ENCODE peak calls at places on chromosomes 4 and X, in nine cellular contexts. W is stimulated activated CD4-positive, alpha-beta T cell treated with anti-CD3 and anti-CD28 coated beads, Interleukin-12 subunit alpha, Interleukin-12 subunit beta, amount 100 ng/mL, for 24 hours; C is activated naive CD4-positive, alpha-beta T cell treated with anti-CD3 and anti-CD28 coated beads, Interleukin-2, amount 50 U/mL, for 16 hours; V is left colon; Y is GM23338; A is renal cortical epithelial cell; K is substantia nigra; D is nucleus accumbens; M is astrocyte of the cerebellum. E is an unnamed sample.

GRCh38 chrX:102684772-102685520 is 27.3 kb upstream of the GPRASP2 start:
- DNase-seq in W (no peak), C (no peak), V (no peak), Y (no peak), A (no peak), K (no peak), D (no peak), M (no peak), E (no peak)

GRCh38 chr4:110823251-110823650 is 200.4 kb upstream of the PITX2 start:
- DNase-seq in W (no peak), C (no peak), V (no peak), Y (no peak), A (no peak), K (no peak), D (no peak), M (no peak), E (peak)

GRCh38 chrX:143306991-143307965 is 210.0 kb downstream of the SPANXN3 start:
- DNase-seq in W (no peak), C (no peak), V (peak), Y (peak), A (peak), K (no peak), D (no peak), M (no peak), E (no peak)

GRCh38 chr4:107835409-107835808 is 10.7 kb downstream of the SGMS2 start:
- DNase-seq in W (no peak), C (no peak), V (no peak), Y (no peak), A (peak), K (no peak), D (no peak), M (no peak), E (no peak)

GRCh38 chr4:185369729-185370128 is 26.0 kb downstream of the LRP2BP start:
- DNase-seq in W (no peak), C (no peak), V (no peak), Y (no peak), A (no peak), K (no peak), D (no peak), M (no peak), E (no peak)

GRCh38 chr4:17599826-17600225 is 14.6 kb upstream of the MED28 start:
- DNase-seq in W (no peak), C (no peak), V (no peak), Y (no peak), A (no peak), K (no peak), D (no peak), M (no peak), E (no peak)

GRCh38 chrX:140572724-140573123 is 67.9 kb upstream of the SOX3 start:
- DNase-seq in W (no peak), C (no peak), V (no peak), Y (peak), A (peak), K (no peak), D (no peak), M (peak), E (peak)

GRCh38 chrX:134794692-134795091 is 136.4 kb upstream of the PLAC1 start:
- DNase-seq in W (no peak), C (no peak), V (no peak), Y (no peak), A (no peak), K (no peak), D (no peak), M (no peak), E (no peak)

GRCh38 chr4:5280845-5281244 is 229.6 kb downstream of the STK32B start:
- DNase-seq in W (peak), C (no peak), V (no peak), Y (no peak), A (no peak), K (no peak), D (no peak), M (no peak), E (no peak)

GRCh38 chr4:87734084-87734483 is 65.3 kb upstream of the IBSP start:
- DNase-seq in W (no peak), C (no peak), V (no peak), Y (no peak), A (no peak), K (no peak), D (no peak), M (no peak), E (no peak)